ENCODE peak calls at places on chromosomes 1 and 21, in nine cellular contexts. One of them, this sample, is unnamed.

GRCh38 chr1:56434025-56434424 is 145.3 kb downstream of the PLPP3 start:
- DNase-seq in SK-N-SH: no peak
- DNase-seq in sigmoid colon: no peak
- DNase-seq in WERI-Rb-1: no peak
- DNase-seq in stomach: no peak
- DNase-seq in PC-3: no peak
- DNase-seq in left lung: no peak
- DNase-seq in left ventricle myocardium inferior: no peak
- DNase-seq in vagina: no peak
- DNase-seq in this sample: no peak

GRCh38 chr1:34975312-34975711 is 9.8 kb downstream of the TMEM35B start:
- DNase-seq in SK-N-SH: no peak
- DNase-seq in sigmoid colon: no peak
- DNase-seq in WERI-Rb-1: no peak
- DNase-seq in stomach: no peak
- DNase-seq in PC-3: no peak
- DNase-seq in left lung: no peak
- DNase-seq in left ventricle myocardium inferior: no peak
- DNase-seq in vagina: no peak
- DNase-seq in this sample: no peak

GRCh38 chr1:221397606-221398005 is 344.3 kb downstream of the DUSP10 start:
- DNase-seq in SK-N-SH: no peak
- DNase-seq in sigmoid colon: no peak
- DNase-seq in WERI-Rb-1: no peak
- DNase-seq in stomach: no peak
- DNase-seq in PC-3: peak; percentile 16
- DNase-seq in left lung: no peak
- DNase-seq in left ventricle myocardium inferior: no peak
- DNase-seq in vagina: no peak
- DNase-seq in this sample: no peak

GRCh38 chr1:231571904-231572303 is 43.4 kb downstream of the TSNAX start:
- DNase-seq in SK-N-SH: no peak
- DNase-seq in sigmoid colon: no peak
- DNase-seq in WERI-Rb-1: no peak
- DNase-seq in stomach: no peak
- DNase-seq in PC-3: no peak
- DNase-seq in left lung: no peak
- DNase-seq in left ventricle myocardium inferior: no peak
- DNase-seq in vagina: no peak
- DNase-seq in this sample: no peak

GRCh38 chr1:230788561-230789275 is 41.5 kb downstream of the CAPN9 start:
- DNase-seq in SK-N-SH: no peak
- DNase-seq in sigmoid colon: no peak
- DNase-seq in WERI-Rb-1: no peak
- DNase-seq in stomach: no peak
- DNase-seq in PC-3: no peak
- DNase-seq in left lung: no peak
- DNase-seq in left ventricle myocardium inferior: no peak
- DNase-seq in vagina: peak; percentile 77
- DNase-seq in this sample: no peak

GRCh38 chr1:215631489-215631888 is 64.4 kb downstream of the KCTD3 start:
- DNase-seq in SK-N-SH: no peak
- DNase-seq in sigmoid colon: no peak
- DNase-seq in WERI-Rb-1: peak; percentile 49
- DNase-seq in stomach: no peak
- DNase-seq in PC-3: peak; percentile 80
- DNase-seq in left lung: no peak
- DNase-seq in left ventricle myocardium inferior: no peak
- DNase-seq in vagina: no peak
- DNase-seq in this sample: no peak

GRCh38 chr1:244599937-244600350 is 53.0 kb upstream of the DESI2 start:
- DNase-seq in SK-N-SH: no peak
- DNase-seq in sigmoid colon: no peak
- DNase-seq in WERI-Rb-1: no peak
- DNase-seq in stomach: peak; percentile 37
- DNase-seq in PC-3: peak; percentile 98
- DNase-seq in left lung: no peak
- DNase-seq in left ventricle myocardium inferior: no peak
- DNase-seq in vagina: no peak
- DNase-seq in this sample: peak; percentile 12

GRCh38 chr1:25194054-25194453 is 38.2 kb downstream of the SYF2 start:
- DNase-seq in SK-N-SH: no peak
- DNase-seq in sigmoid colon: no peak
- DNase-seq in WERI-Rb-1: no peak
- DNase-seq in stomach: no peak
- DNase-seq in PC-3: no peak
- DNase-seq in left lung: no peak
- DNase-seq in left ventricle myocardium inferior: no peak
- DNase-seq in vagina: no peak
- DNase-seq in this sample: no peak

GRCh38 chr1:234286206-234286605 is 87.0 kb upstream of the COA6 start:
- DNase-seq in SK-N-SH: no peak
- DNase-seq in sigmoid colon: no peak
- DNase-seq in WERI-Rb-1: no peak
- DNase-seq in stomach: no peak
- DNase-seq in PC-3: no peak
- DNase-seq in left lung: no peak
- DNase-seq in left ventricle myocardium inferior: no peak
- DNase-seq in vagina: no peak
- DNase-seq in this sample: no peak

DNA sequence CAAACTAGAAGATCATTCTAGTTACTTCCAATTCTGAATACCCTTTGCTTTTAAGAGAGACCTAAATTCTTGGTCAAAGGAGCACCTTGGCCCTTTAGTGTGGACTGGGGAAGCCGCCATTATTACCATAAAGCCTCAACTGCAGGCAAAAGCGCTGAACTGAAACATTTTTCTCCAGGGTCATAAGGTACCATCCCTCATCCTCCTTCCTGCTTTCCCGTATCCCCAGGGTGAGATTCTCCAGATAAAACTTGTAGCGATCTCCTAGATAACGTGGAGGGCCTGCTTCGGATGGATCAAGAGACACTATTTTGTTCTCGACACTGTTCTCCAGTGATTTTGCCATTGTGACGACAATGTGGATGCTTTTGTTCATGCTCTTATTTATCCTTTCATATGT is 9.8 kb downstream of the SLAMF1 start:
- DNase-seq in SK-N-SH: no peak
- DNase-seq in sigmoid colon: no peak
- DNase-seq in WERI-Rb-1: no peak
- DNase-seq in stomach: no peak
- DNase-seq in PC-3: no peak
- DNase-seq in left lung: no peak
- DNase-seq in left ventricle myocardium inferior: no peak
- DNase-seq in vagina: no peak
- DNase-seq in this sample: no peak
- H3K4me3 ChIP-seq in SK-N-SH: no peak overlapping the region
- H3K4me3 ChIP-seq in sigmoid colon: no peak overlapping the region
- H3K4me3 ChIP-seq in WERI-Rb-1: no peak overlapping the region
- H3K4me3 ChIP-seq in stomach: no peak overlapping the region
- H3K4me3 ChIP-seq in PC-3: no peak overlapping the region
- H3K4me3 ChIP-seq in left lung: no peak overlapping the region
- H3K4me3 ChIP-seq in left ventricle myocardium inferior: no peak overlapping the region
- H3K4me3 ChIP-seq in vagina: no peak overlapping the region
- H3K4me3 ChIP-seq in this sample: no peak overlapping the region

GRCh38 chr1:119744598-119744942 is 24.1 kb downstream of the HMGCS2 start:
- DNase-seq in SK-N-SH: no peak
- DNase-seq in sigmoid colon: no peak
- DNase-seq in WERI-Rb-1: no peak
- DNase-seq in stomach: no peak
- DNase-seq in PC-3: no peak
- DNase-seq in left lung: no peak
- DNase-seq in left ventricle myocardium inferior: no peak
- DNase-seq in vagina: no peak
- DNase-seq in this sample: no peak
- H3K36me3 ChIP-seq in SK-N-SH: peaks cover 16% of the 10 kb centered on the region
- H3K36me3 ChIP-seq in sigmoid colon: no peaks in the 10 kb centered on the region
- H3K36me3 ChIP-seq in WERI-Rb-1: peaks cover 3% of the 10 kb centered on the region
- H3K36me3 ChIP-seq in stomach: peaks cover 15% of the 10 kb centered on the region
- H3K36me3 ChIP-seq in PC-3: no peaks in the 10 kb centered on the region
- H3K36me3 ChIP-seq in left lung: no peaks in the 10 kb centered on the region
- H3K36me3 ChIP-seq in left ventricle myocardium inferior: no peaks in the 10 kb centered on the region
- H3K36me3 ChIP-seq in vagina: no peaks in the 10 kb centered on the region
- H3K36me3 ChIP-seq in this sample: no peaks in the 10 kb centered on the region

DNA sequence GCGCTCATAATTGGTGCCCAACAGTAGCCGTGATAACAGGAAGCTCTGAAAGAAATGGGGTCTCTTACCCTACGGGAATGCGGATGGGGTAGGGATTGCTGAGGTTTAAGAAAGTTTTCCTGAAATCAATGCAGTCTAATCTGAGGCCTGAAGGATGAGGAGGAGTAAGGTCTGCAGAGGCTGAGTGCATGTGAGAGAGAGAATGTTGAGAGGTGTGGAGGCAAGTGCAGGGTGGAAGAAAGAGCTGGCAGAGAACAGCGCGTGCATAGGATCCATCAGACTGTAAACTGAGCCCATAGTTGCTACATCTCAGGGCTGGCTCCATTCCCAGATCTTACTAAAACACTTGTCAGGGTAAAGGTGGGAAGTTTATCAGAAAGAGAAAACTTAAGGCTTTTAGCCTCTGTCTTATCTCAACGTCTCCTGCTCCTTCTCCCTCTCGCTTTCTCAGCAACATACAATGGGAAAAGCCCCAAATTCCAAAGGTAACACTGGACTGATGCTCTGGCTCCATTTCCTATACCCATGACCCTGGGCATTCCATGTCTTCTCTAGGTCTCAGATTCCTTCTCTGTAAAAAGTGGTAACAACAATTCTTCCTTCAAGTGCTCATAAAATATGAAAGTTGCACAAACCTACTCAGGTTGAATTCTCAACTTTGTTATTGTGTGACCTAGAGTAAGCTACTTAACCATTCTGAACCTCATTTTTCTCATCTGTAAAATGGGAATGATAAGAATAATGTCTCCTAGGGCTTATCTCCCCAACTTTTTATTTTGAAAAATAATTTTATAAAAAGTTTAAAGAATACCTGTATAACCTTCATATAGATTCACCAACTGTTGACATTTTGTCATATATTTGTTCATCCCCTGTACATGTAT is 75.2 kb downstream of the SH3GLB1 start:
- DNase-seq in SK-N-SH: no peak
- DNase-seq in sigmoid colon: no peak
- DNase-seq in WERI-Rb-1: no peak
- DNase-seq in stomach: peak; percentile 40
- DNase-seq in PC-3: peak; percentile 68
- DNase-seq in left lung: no peak
- DNase-seq in left ventricle myocardium inferior: no peak
- DNase-seq in vagina: no peak
- DNase-seq in this sample: no peak
- H3K4me3 ChIP-seq in SK-N-SH: no peak overlapping the region
- H3K4me3 ChIP-seq in sigmoid colon: no peak overlapping the region
- H3K4me3 ChIP-seq in WERI-Rb-1: no peak overlapping the region
- H3K4me3 ChIP-seq in stomach: no peak overlapping the region
- H3K4me3 ChIP-seq in PC-3: no peak overlapping the region
- H3K4me3 ChIP-seq in left lung: no peak overlapping the region
- H3K4me3 ChIP-seq in left ventricle myocardium inferior: no peak overlapping the region
- H3K4me3 ChIP-seq in vagina: no peak overlapping the region
- H3K4me3 ChIP-seq in this sample: no peak overlapping the region

DNA sequence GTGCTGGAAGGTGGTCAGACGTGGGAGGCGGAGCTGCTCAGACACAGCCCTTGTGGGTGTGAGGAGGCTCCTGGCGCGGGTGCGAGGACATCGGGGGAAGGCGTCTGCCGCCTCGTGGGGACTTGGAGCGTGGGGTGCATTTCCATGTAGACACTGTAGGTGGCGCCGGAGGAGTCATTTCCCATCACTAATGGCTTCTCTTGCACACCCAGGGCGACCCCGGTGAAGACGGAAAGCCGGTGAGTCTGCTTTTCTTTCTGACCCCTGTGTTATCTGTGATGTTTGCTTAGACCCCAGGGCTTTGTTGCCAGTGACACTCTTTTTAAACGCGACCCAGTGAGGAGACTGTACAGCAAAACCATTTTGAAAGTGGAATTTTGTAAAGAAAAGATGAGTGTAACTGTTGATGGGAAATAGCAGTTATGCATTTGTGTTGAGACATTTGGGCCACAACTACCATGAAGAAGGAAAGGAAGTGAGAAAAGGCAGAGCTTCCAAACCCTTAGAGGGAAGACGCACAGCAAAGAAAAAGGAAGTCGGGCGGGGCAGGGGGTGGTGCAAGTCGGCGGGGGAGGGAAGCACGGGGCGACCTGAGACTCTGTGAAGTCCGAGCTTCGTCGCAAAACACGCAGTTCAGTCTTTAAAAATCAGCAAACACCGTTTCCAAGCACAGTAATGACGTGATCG is 64.0 kb downstream of the SLC19A1 start:
- DNase-seq in SK-N-SH: peak; percentile 92
- DNase-seq in sigmoid colon: peak; percentile 87
- DNase-seq in WERI-Rb-1: peak; percentile 94
- DNase-seq in stomach: peak; percentile 75
- DNase-seq in PC-3: peak; percentile 57
- DNase-seq in left lung: peak; percentile 90
- DNase-seq in left ventricle myocardium inferior: peak; percentile 71
- DNase-seq in vagina: no peak
- DNase-seq in this sample: peak; percentile 78
- H3K36me3 ChIP-seq in SK-N-SH: peaks cover 47% of the 10 kb centered on the region
- H3K36me3 ChIP-seq in sigmoid colon: no peaks in the 10 kb centered on the region
- H3K36me3 ChIP-seq in WERI-Rb-1: no peaks in the 10 kb centered on the region
- H3K36me3 ChIP-seq in stomach: peaks cover 53% of the 10 kb centered on the region
- H3K36me3 ChIP-seq in PC-3: peaks cover 6% of the 10 kb centered on the region
- H3K36me3 ChIP-seq in left lung: no peaks in the 10 kb centered on the region
- H3K36me3 ChIP-seq in left ventricle myocardium inferior: peaks cover 74% of the 10 kb centered on the region
- H3K36me3 ChIP-seq in vagina: peaks cover 39% of the 10 kb centered on the region
- H3K36me3 ChIP-seq in this sample: no peaks in the 10 kb centered on the region

GRCh38 chr1:28235746-28236655 is at the start of gene ATP5IF1:
- DNase-seq in SK-N-SH: peak; percentile 97
- DNase-seq in sigmoid colon: peak; percentile 99
- DNase-seq in WERI-Rb-1: peak; percentile 97
- DNase-seq in stomach: peak; percentile 98
- DNase-seq in PC-3: peak; percentile 98
- DNase-seq in left lung: peak; percentile 94
- DNase-seq in left ventricle myocardium inferior: peak; percentile 97
- DNase-seq in vagina: peak; percentile 99
- DNase-seq in this sample: peak; percentile 97

GRCh38 chr1:28236656-28237331 is 870 bp downstream of the ATP5IF1 start:
- DNase-seq in SK-N-SH: peak; percentile 20
- DNase-seq in sigmoid colon: no peak
- DNase-seq in WERI-Rb-1: no peak
- DNase-seq in stomach: no peak
- DNase-seq in PC-3: no peak
- DNase-seq in left lung: no peak
- DNase-seq in left ventricle myocardium inferior: no peak
- DNase-seq in vagina: no peak
- DNase-seq in this sample: no peak

GRCh38 chr1:28229089-28229488 is 3.7 kb downstream of the DNAJC8 start:
- DNase-seq in SK-N-SH: no peak
- DNase-seq in sigmoid colon: no peak
- DNase-seq in WERI-Rb-1: no peak
- DNase-seq in stomach: no peak
- DNase-seq in PC-3: no peak
- DNase-seq in left lung: no peak
- DNase-seq in left ventricle myocardium inferior: no peak
- DNase-seq in vagina: no peak
- DNase-seq in this sample: no peak

GRCh38 chr1:28232558-28233263 is at the start of gene DNAJC8:
- DNase-seq in SK-N-SH: peak; percentile 92
- DNase-seq in sigmoid colon: peak; percentile 98
- DNase-seq in WERI-Rb-1: peak; percentile 95
- DNase-seq in stomach: peak; percentile 98
- DNase-seq in PC-3: peak; percentile 87
- DNase-seq in left lung: peak; percentile 99
- DNase-seq in left ventricle myocardium inferior: peak; percentile 95
- DNase-seq in vagina: peak; percentile 96
- DNase-seq in this sample: peak; percentile 97

GRCh38 chr1:28233264-28233606 is 406 bp upstream of the DNAJC8 start:
- DNase-seq in SK-N-SH: no peak
- DNase-seq in sigmoid colon: no peak
- DNase-seq in WERI-Rb-1: no peak
- DNase-seq in stomach: no peak
- DNase-seq in PC-3: no peak
- DNase-seq in left lung: no peak
- DNase-seq in left ventricle myocardium inferior: no peak
- DNase-seq in vagina: no peak
- DNase-seq in this sample: no peak
- H3K4me3 ChIP-seq in SK-N-SH: peak overlapping the region; percentile 84
- H3K4me3 ChIP-seq in sigmoid colon: peak overlapping the region; percentile 82
- H3K4me3 ChIP-seq in WERI-Rb-1: peak overlapping the region; percentile 99
- H3K4me3 ChIP-seq in stomach: peak overlapping the region; percentile 97
- H3K4me3 ChIP-seq in PC-3: peak overlapping the region; percentile 92
- H3K4me3 ChIP-seq in left lung: peak overlapping the region; percentile 93
- H3K4me3 ChIP-seq in left ventricle myocardium inferior: peak overlapping the region; percentile 95
- H3K4me3 ChIP-seq in vagina: peak overlapping the region; percentile 82
- H3K4me3 ChIP-seq in this sample: no peak overlapping the region

This sample was measured in mucosa of descending colon.